ENCODE peak calls at places on chromosomes 16 and 17, in ten cellular contexts. M, C, I, N, V, F, P, D, E and S are unnamed samples.
A peak's percentile ranks its signal among the peaks of the same experiment; 100 is the strongest.

GRCh38 chr17:76843703-76844484 is 24.3 kb upstream of the MGAT5B start:
- DNase-seq in D (no peak), E (no peak), F (no peak), C (no peak), N (no peak), I (no peak), M (no peak), V (no peak), P (no peak), S (no peak)

GRCh38 chr16:85935957-85936760 is 37.2 kb downstream of the IRF8 start:
- DNase-seq in V (peak; percentile 30), I (no peak), P (no peak), N (no peak), D (no peak), E (peak; percentile 43), C (no peak), M (peak; percentile 35), F (peak; percentile 46), S (no peak)

GRCh38 chr17:39889200-39889599 is 21.2 kb downstream of the ZPBP2 start:
- DNase-seq in N (no peak), C (no peak), E (no peak), I (no peak), M (no peak), P (no peak), F (no peak), D (no peak), V (no peak), S (no peak)

GRCh38 chr17:58121925-58122324 is 26.3 kb upstream of the OR4D1 start:
- DNase-seq in V (no peak), E (peak; percentile 7), N (no peak), M (peak; percentile 35), I (no peak), C (no peak), P (no peak), F (no peak), D (no peak), S (peak; percentile 48)

GRCh38 chr16:53714080-53715050 is 10.4 kb downstream of the FTO start:
- DNase-seq in I (peak; percentile 47), V (no peak), F (no peak), N (no peak), D (no peak), P (no peak), M (no peak), E (no peak), C (no peak), S (peak; percentile 55)

GRCh38 chr16:49786926-49787557 is 68.9 kb downstream of the ZNF423 start:
- DNase-seq in D (no peak), E (no peak), N (no peak), P (no peak), I (no peak), F (no peak), M (no peak), V (no peak), C (no peak), S (no peak)

GRCh38 chr17:7403043-7403901 is 625 bp downstream of the TMEM256 start:
- DNase-seq in F (peak; percentile 75), P (peak; percentile 72), M (no peak), C (peak; percentile 26), E (peak; percentile 72), N (peak; percentile 73), I (peak; percentile 51), V (peak; percentile 53), D (peak; percentile 80), S (no peak)

GRCh38 chr17:8893059-8893458 is 25.6 kb upstream of the PIK3R6 start:
- DNase-seq in M (no peak), F (no peak), D (no peak), V (no peak), I (no peak), E (no peak), N (no peak), P (no peak), C (no peak), S (no peak)

GRCh38 chr16:86404678-86405077 is 105.6 kb upstream of the FOXF1 start:
- DNase-seq in V (no peak), P (no peak), E (no peak), D (no peak), I (no peak), F (no peak), M (no peak), C (no peak), N (no peak), S (no peak)

GRCh38 chr17:62565817-62566216 is 61.7 kb upstream of the MRC2 start:
- DNase-seq in D (no peak), V (no peak), C (no peak), P (no peak), M (peak; percentile 86), N (no peak), E (no peak), I (no peak), F (no peak), S (peak; percentile 85)

GRCh38 chr17:52721932-52722331 is 563.4 kb upstream of the CA10 start:
- DNase-seq in M (no peak), F (no peak), C (no peak), D (no peak), P (no peak), N (no peak), V (no peak), E (no peak), I (no peak), S (no peak)

DNA sequence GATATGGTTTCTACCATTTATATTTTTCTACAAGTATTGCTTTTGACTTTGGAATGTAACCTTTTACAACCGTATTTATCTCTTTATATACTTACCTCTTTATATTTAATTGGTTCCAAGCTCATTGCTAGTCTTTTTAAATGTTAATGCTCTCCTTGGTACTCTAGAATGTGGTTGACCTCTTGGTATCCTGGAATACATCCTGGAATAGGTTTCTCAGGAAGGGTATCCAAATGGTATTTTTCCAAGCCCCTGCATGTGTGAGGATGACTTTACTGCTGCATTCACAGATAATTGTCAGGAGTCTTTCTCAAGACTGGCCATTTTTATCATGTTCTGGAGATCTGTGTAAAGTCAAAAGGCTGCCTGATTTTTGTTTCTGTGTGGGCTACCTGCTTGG is 30.2 kb downstream of the DNAH17 start:
- DNase-seq in D (no peak), N (no peak), V (no peak), C (no peak), I (no peak), E (no peak), F (no peak), P (no peak), M (no peak), S (no peak)
- TF ChIP-seq CTCF in D (no peak), N (no peak), V (no peak), C (no peak), I (no peak), E (no peak), F (no peak), P (no peak), M (no peak), S (no peak)

GRCh38 chr17:75755990-75756389 is 9.0 kb downstream of the GALK1 start:
- DNase-seq in N (no peak), V (no peak), F (no peak), E (no peak), C (no peak), P (no peak), I (no peak), D (no peak), M (no peak), S (no peak)

GRCh38 chr17:75755205-75755901 is 9.6 kb downstream of the GALK1 start:
- DNase-seq in N (no peak), V (no peak), I (no peak), E (no peak), F (no peak), D (no peak), M (no peak), P (peak; percentile 49), C (no peak), S (no peak)

GRCh38 chr17:75753514-75754377 is 11.2 kb downstream of the GALK1 start:
- DNase-seq in V (peak; percentile 69), E (peak; percentile 52), M (peak; percentile 61), P (peak; percentile 80), I (no peak), D (peak; percentile 78), N (peak; percentile 86), C (no peak), F (peak; percentile 74), S (peak; percentile 47)

GRCh38 chr17:75753193-75753513 is 11.8 kb downstream of the GALK1 start:
- DNase-seq in C (no peak), N (no peak), V (no peak), M (no peak), D (no peak), E (no peak), F (no peak), I (no peak), P (no peak), S (no peak)

GRCh38 chr17:75754378-75755204 is 10.4 kb downstream of the GALK1 start:
- DNase-seq in P (peak; percentile 39), E (no peak), I (no peak), C (no peak), D (no peak), V (no peak), M (no peak), F (no peak), N (no peak), S (peak; percentile 17)
- H3K4me3 ChIP-seq in P (no peak overlapping the region), E (no peak overlapping the region), I (no peak overlapping the region), C (peak overlapping the region; percentile 73), D (peak overlapping the region; percentile 63), V (no peak overlapping the region), M (no peak overlapping the region), F (no peak overlapping the region), N (no peak overlapping the region), S (no peak overlapping the region)

GRCh38 chr17:37735165-37735564 is 9.7 kb downstream of the HNF1B start:
- DNase-seq in E (no peak), I (no peak), C (no peak), F (no peak), V (no peak), M (no peak), D (no peak), N (no peak), P (no peak), S (no peak)

GRCh38 chr17:37736428-37736827 is 8.4 kb downstream of the HNF1B start:
- DNase-seq in I (no peak), F (no peak), N (no peak), V (no peak), C (no peak), E (no peak), P (no peak), D (no peak), M (no peak), S (no peak)

GRCh38 chr17:37737971-37738370 is 6.9 kb downstream of the HNF1B start:
- DNase-seq in F (no peak), V (no peak), I (no peak), C (no peak), E (no peak), M (peak; percentile 75), D (no peak), N (no peak), P (no peak), S (peak; percentile 43)

GRCh38 chr17:37740861-37741260 is 4.0 kb downstream of the HNF1B start:
- DNase-seq in C (no peak), E (no peak), D (no peak), P (no peak), V (no peak), N (no peak), M (no peak), I (no peak), F (no peak), S (no peak)

GRCh38 chr17:37737081-37737480 is 7.8 kb downstream of the HNF1B start:
- DNase-seq in F (no peak), N (no peak), P (no peak), V (no peak), C (no peak), M (no peak), E (no peak), D (no peak), I (no peak), S (peak; percentile 9)
- TF ChIP-seq CTCF in F (no peak), N (no peak), P (no peak), V (peak; percentile 35), C (no peak), M (peak; percentile 22), E (no peak), D (no peak), I (no peak), S (peak; percentile 21)

GRCh38 chr17:81221842-81222619 is 734 bp downstream of the CEP131 start:
- DNase-seq in I (no peak), P (no peak), D (no peak), M (no peak), F (no peak), V (no peak), C (no peak), E (peak; percentile 25), N (no peak), S (no peak)
- H3K4me3 ChIP-seq in I (peak overlapping the region; percentile 55), P (peak overlapping the region; percentile 54), D (peak overlapping the region; percentile 89), M (peak overlapping the region; percentile 77), F (peak overlapping the region; percentile 91), V (peak overlapping the region; percentile 58), C (peak overlapping the region; percentile 87), E (peak overlapping the region; percentile 38), N (peak overlapping the region; percentile 75), S (peak overlapping the region; percentile 61)